ENCODE peak calls at places on chromosomes 1 and 21, in six cellular contexts. Q is mesothelial cell of epicardium, X is esophagus squamous epithelium, G is cardiac fibroblast, F is fibroblast of the aortic adventitia, H is pancreas. W is an unnamed sample.

GRCh38 chr1:230128569-230129269 is 61.7 kb downstream of the GALNT2 start:
- DNase-seq in F (no peak), H (no peak), X (no peak), Q (no peak), G (no peak), W (no peak)

GRCh38 chr1:54857741-54858665 is 29.0 kb downstream of the DHCR24 start:
- DNase-seq in Q (no peak), G (peak), F (peak), H (no peak), X (no peak), W (peak)

GRCh38 chr1:8902765-8903164 is 24.3 kb upstream of the ENO1 start:
- DNase-seq in X (no peak), H (no peak), Q (no peak), F (peak), G (peak), W (no peak)

GRCh38 chr1:59081181-59081580 is 215.7 kb upstream of the FGGY start:
- DNase-seq in F (no peak), H (no peak), X (no peak), Q (no peak), G (no peak), W (no peak)

GRCh38 chr1:107680579-107680985 is 284.4 kb downstream of the VAV3 start:
- DNase-seq in H (no peak), X (no peak), F (no peak), G (no peak), Q (no peak), W (no peak)

GRCh38 chr1:220151454-220151853 is 57.5 kb downstream of the IARS2 start:
- DNase-seq in G (peak), X (no peak), Q (no peak), F (peak), H (no peak), W (no peak)

GRCh38 chr1:214280386-214281029 is 451 bp upstream of the SMYD2 start:
- DNase-seq in Q (peak), G (peak), H (peak), X (no peak), F (peak), W (peak)

GRCh38 chr1:209080170-209080781 is 503.2 kb upstream of the CAMK1G start:
- DNase-seq in Q (no peak), X (no peak), G (no peak), H (no peak), F (no peak), W (peak)

GRCh38 chr1:93807301-93807930 is 71.6 kb downstream of the DNTTIP2 start:
- DNase-seq in G (no peak), Q (no peak), F (peak), X (no peak), H (no peak), W (no peak)

GRCh38 chr1:101139130-101139529 is 97.7 kb upstream of the S1PR1 start:
- DNase-seq in Q (no peak), F (no peak), H (no peak), X (no peak), G (no peak), W (no peak)

GRCh38 chr1:242477944-242478343 is 46.6 kb downstream of the PLD5 start:
- DNase-seq in H (no peak), F (no peak), G (no peak), X (no peak), Q (no peak), W (no peak)

GRCh38 chr1:4963251-4963650 is 308.8 kb downstream of the AJAP1 start:
- DNase-seq in F (no peak), Q (no peak), X (no peak), H (peak), G (peak), W (no peak)

GRCh38 chr1:18724001-18724411 is 93.4 kb downstream of the PAX7 start:
- DNase-seq in F (no peak), Q (no peak), H (no peak), X (no peak), G (no peak), W (no peak)

GRCh38 chr1:210624722-210625121 is 296.0 kb downstream of the HHAT start:
- DNase-seq in H (no peak), F (no peak), G (no peak), X (no peak), Q (no peak), W (no peak)

GRCh38 chr1:242871631-242872030 is 347.1 kb upstream of the PLD5 start:
- DNase-seq in F (no peak), Q (no peak), X (no peak), G (no peak), H (no peak), W (no peak)

GRCh38 chr1:180598333-180598979 is 33.4 kb upstream of the XPR1 start:
- DNase-seq in X (no peak), H (peak), F (no peak), G (no peak), Q (no peak), W (peak)

GRCh38 chr1:181390350-181391080 is 92.8 kb upstream of the CACNA1E start:
- DNase-seq in Q (no peak), H (peak), X (no peak), F (no peak), G (no peak), W (peak)

GRCh38 chr21:34545079-34545884 is 33.3 kb upstream of the KCNE1 start:
- DNase-seq in F (peak), Q (no peak), G (peak), H (peak), X (no peak), W (peak)

GRCh38 chr1:53982034-53982761 is 35.8 kb downstream of the LDLRAD1 start:
- DNase-seq in H (peak), X (no peak), F (peak), G (peak), Q (peak), W (peak)

GRCh38 chr1:205319081-205320018 is 2.2 kb downstream of the NUAK2 start:
- DNase-seq in F (peak), X (no peak), Q (no peak), G (peak), H (peak), W (peak)

GRCh38 chr1:150537732-150538684 is 11.2 kb upstream of the ADAMTSL4 start:
- DNase-seq in Q (no peak), H (no peak), G (peak), F (peak), X (no peak), W (no peak)

GRCh38 chr1:180057883-180058396 is 96.7 kb upstream of the QSOX1 start:
- DNase-seq in X (no peak), Q (no peak), H (no peak), G (no peak), F (no peak), W (no peak)

GRCh38 chr21:29943885-29944284 is 4.1 kb upstream of the GRIK1 start:
- DNase-seq in G (no peak), H (no peak), F (no peak), Q (no peak), X (no peak), W (no peak)

GRCh38 chr1:60848583-60849188 is 233.7 kb upstream of the NFIA start:
- DNase-seq in H (no peak), Q (no peak), X (no peak), F (peak), G (peak), W (no peak)

GRCh38 chr1:173832748-173833147 is 8.1 kb upstream of the CENPL start:
- DNase-seq in Q (no peak), F (no peak), G (no peak), H (no peak), X (no peak), W (no peak)

GRCh38 chr21:23694396-23694795 is 1912.9 kb downstream of the MRPL39 start:
- DNase-seq in G (no peak), Q (no peak), X (no peak), F (no peak), H (no peak), W (no peak)

GRCh38 chr1:228765543-228765942 is 30.3 kb downstream of the RHOU start:
- DNase-seq in X (no peak), Q (no peak), F (no peak), G (no peak), H (peak), W (no peak)

GRCh38 chr1:15617874-15618684 is 821 bp downstream of the DDI2 start:
- DNase-seq in F (no peak), Q (no peak), H (no peak), X (no peak), G (peak), W (peak)

GRCh38 chr1:87330954-87331318 is 2.3 kb downstream of the LMO4 start:
- DNase-seq in Q (no peak), H (no peak), X (no peak), G (peak), F (no peak), W (no peak)

GRCh38 chr1:87329756-87330200 is 1.1 kb downstream of the LMO4 start:
- DNase-seq in X (no peak), F (peak), H (no peak), Q (no peak), G (peak), W (no peak)

GRCh38 chr1:87333692-87334347 is 5.1 kb downstream of the LMO4 start:
- DNase-seq in F (peak), Q (no peak), H (no peak), G (peak), X (no peak), W (no peak)

GRCh38 chr1:87330201-87330953 is 1.7 kb downstream of the LMO4 start:
- DNase-seq in F (peak), G (peak), X (no peak), Q (peak), H (no peak), W (no peak)

GRCh38 chr1:87331319-87332269 is 2.9 kb downstream of the LMO4 start:
- DNase-seq in Q (peak), H (peak), G (peak), F (peak), X (no peak), W (peak)
- TF ChIP-seq CTCF in Q (no peak), H (no peak), G (peak), F (peak), X (no peak), W (no peak)

GRCh38 chr1:168136709-168137514 is at the start of gene GPR161:
- DNase-seq in Q (peak), G (peak), F (peak), X (no peak), H (peak), W (peak)
- TF ChIP-seq CTCF in Q (no peak), G (no peak), F (peak), X (no peak), H (no peak), W (no peak)

DNA sequence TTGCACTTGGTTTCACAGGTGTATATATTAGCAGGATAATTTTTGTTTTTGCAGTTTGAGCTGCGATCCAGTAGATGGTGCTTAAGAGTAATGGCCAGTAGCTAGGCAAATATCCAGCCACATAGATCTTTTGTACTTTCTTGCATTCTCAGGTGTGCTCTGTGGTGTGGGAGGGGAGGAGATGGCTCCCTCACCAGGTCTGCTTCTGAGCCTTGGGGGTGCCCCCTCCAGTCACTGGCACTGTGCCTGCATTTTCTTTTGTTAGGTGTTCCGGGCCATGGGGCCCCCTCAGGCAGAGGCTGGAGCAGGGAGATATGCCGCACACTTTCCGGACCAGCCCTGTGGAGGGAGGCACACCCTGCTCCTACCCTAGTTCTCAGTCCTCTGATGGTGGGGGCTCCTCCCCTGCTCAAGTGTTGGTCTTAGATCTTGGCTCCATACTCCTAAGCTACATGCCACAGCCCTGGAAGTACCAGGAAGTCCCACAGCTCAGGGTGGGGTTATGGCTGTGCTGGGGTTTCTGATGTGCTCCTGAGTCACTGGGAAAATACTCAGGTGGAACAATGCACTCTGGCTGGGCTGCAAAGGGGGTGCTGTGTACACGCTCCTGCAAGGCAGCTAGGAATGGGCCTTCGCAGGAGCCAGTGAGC is 197.6 kb upstream of the DMRTA2 start:
- DNase-seq in F (peak), X (no peak), H (peak), Q (no peak), G (peak), W (peak)
- TF ChIP-seq CTCF in F (peak), X (peak), H (no peak), Q (no peak), G (peak), W (peak)

DNA sequence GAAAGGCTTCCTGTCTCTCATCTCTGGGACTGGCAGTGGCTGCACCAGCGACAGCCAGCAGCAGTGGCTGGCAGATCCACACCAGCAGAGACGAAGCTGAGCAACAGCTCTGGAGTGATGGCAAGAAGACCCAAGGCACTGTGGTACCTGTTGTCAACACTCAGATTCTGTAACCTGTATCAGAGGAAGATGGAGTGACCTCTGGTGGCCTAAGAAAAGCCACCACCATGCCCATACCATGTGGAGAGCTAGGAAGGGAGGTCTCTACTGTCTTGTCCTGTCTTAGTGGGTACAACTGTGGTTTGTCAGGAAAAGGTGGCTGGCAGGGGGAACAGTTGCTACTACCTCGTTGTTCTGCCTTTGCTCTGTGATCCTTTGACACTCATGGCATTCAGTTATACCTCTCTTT is 22.5 kb upstream of the RHBDL2 start:
- DNase-seq in X (no peak), F (no peak), G (no peak), H (no peak), Q (no peak), W (peak)
- TF ChIP-seq CTCF in X (no peak), F (no peak), G (peak), H (no peak), Q (no peak), W (no peak)

GRCh38 chr1:49765034-49765433 is 258.7 kb downstream of the AGBL4 start:
- DNase-seq in H (peak), F (no peak), G (no peak), Q (no peak), X (no peak), W (peak)
- TF ChIP-seq CTCF in H (no peak), F (no peak), G (no peak), Q (no peak), X (no peak), W (peak)